ENCODE peak calls at places on chromosome 10, in eight cellular contexts. F is breast epithelium, T is HepG2, S is Panc1, N is GM12878, H is HCT116, J is transverse colon, K is H1. Q is an unnamed sample. For H3K4me1, the result is how much of the 10 kb centered on the place peaks cover.

GRCh38 chr10:70403483-70404035 is 386 bp upstream of the EIF4EBP2 start:
- DNase-seq in K (no peak), S (no peak), T (no peak), H (no peak), N (no peak), J (no peak), F (no peak), Q (no peak)

GRCh38 chr10:125149278-125150047 is 10.9 kb downstream of the CTBP2 start:
- DNase-seq in T (no peak), F (no peak), N (no peak), H (peak), J (peak), K (no peak), S (peak), Q (no peak)

GRCh38 chr10:114768394-114768786 is 53.2 kb upstream of the FHIP2A start:
- DNase-seq in F (no peak), K (no peak), N (no peak), T (no peak), J (peak), S (no peak), H (no peak), Q (no peak)

GRCh38 chr10:126179637-126180036 is 208.6 kb downstream of the ADAM12 start:
- DNase-seq in K (no peak), H (no peak), T (no peak), N (no peak), S (no peak), F (no peak), J (no peak), Q (no peak)

GRCh38 chr10:91287276-91287675 is 66.8 kb downstream of the PCGF5 start:
- DNase-seq in T (no peak), F (no peak), H (no peak), N (no peak), K (no peak), S (no peak), J (no peak), Q (no peak)

GRCh38 chr10:82925547-82925946 is 1050.6 kb downstream of the NRG3 start:
- DNase-seq in H (no peak), J (no peak), T (no peak), N (no peak), F (no peak), S (no peak), K (no peak), Q (no peak)

GRCh38 chr10:69460576-69461242 is 9.4 kb downstream of the TSPAN15 start:
- DNase-seq in J (no peak), F (no peak), K (no peak), S (no peak), H (no peak), T (no peak), N (no peak), Q (no peak)

GRCh38 chr10:72980348-72980747 is 25.7 kb upstream of the PLA2G12B start:
- DNase-seq in K (no peak), F (no peak), J (no peak), H (no peak), S (no peak), N (no peak), T (no peak), Q (no peak)

GRCh38 chr10:93222211-93222754 is 148.6 kb downstream of the CYP26A1 start:
- DNase-seq in H (no peak), K (no peak), F (no peak), T (no peak), J (no peak), S (no peak), N (no peak), Q (no peak)

GRCh38 chr10:100750291-100751210 is 5.2 kb downstream of the PAX2 start:
- DNase-seq in J (no peak), N (no peak), H (no peak), T (no peak), F (no peak), S (no peak), K (no peak), Q (no peak)

GRCh38 chr10:16545126-16545736 is 23.6 kb upstream of the C1QL3 start:
- DNase-seq in K (no peak), J (no peak), F (no peak), N (no peak), S (peak), T (peak), H (peak), Q (no peak)

GRCh38 chr10:34392641-34393170 is 422.4 kb downstream of the PARD3 start:
- DNase-seq in N (no peak), H (no peak), K (no peak), F (no peak), J (no peak), S (no peak), T (no peak), Q (no peak)

GRCh38 chr10:28632597-28632940 is 44.8 kb upstream of the BAMBI start:
- DNase-seq in J (no peak), N (no peak), H (no peak), T (no peak), K (no peak), S (no peak), F (no peak), Q (no peak)

GRCh38 chr10:63213489-63213888 is 80.4 kb downstream of the NRBF2 start:
- DNase-seq in K (no peak), S (no peak), N (no peak), H (no peak), F (no peak), J (no peak), T (no peak), Q (no peak)

GRCh38 chr10:30917790-30918189 is 113.9 kb downstream of the ZNF438 start:
- DNase-seq in N (no peak), T (no peak), K (no peak), F (no peak), J (no peak), S (no peak), H (no peak), Q (no peak)

GRCh38 chr10:79266092-79266491 is 81.2 kb upstream of the PPIF start:
- DNase-seq in T (no peak), F (no peak), H (no peak), J (no peak), K (no peak), N (no peak), S (no peak), Q (no peak)

GRCh38 chr10:605632-606325 is 83.7 kb downstream of the DIP2C start:
- DNase-seq in N (no peak), K (no peak), J (no peak), S (no peak), H (no peak), F (no peak), T (no peak), Q (no peak)

DNA sequence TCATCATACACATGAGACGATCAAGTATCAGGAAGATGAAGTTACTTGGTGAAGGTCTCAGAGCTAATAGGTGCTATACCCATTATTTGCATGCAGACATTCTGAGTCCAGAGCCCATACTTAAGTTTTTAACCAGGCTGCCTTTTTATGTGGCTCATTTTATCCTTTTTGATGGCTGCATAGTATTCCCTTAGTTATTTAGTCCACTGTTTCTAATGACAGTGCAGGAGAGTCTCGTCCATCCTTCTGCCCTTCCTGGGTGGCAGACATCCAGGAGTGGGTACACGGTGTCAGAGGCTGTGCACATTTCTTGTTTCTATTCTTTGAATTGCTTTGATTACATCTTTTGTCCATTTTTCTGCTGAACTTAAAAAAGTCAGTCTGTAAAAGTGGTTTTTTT is 11.8 kb downstream of the PPP2R2D start:
- DNase-seq in H (no peak), K (no peak), T (no peak), S (no peak), J (no peak), F (no peak), N (no peak), Q (no peak)
- H3K4me1 ChIP-seq in H (under half), K (under half), T (under half), S (under half), J (under half), F (under half), N (under half), Q (under half)

GRCh38 chr10:35564276-35564982 is 40.7 kb upstream of the GJD4 start:
- DNase-seq in T (no peak), S (no peak), H (no peak), F (no peak), N (no peak), K (no peak), J (peak), Q (no peak)

GRCh38 chr10:35565602-35566061 is 39.5 kb upstream of the GJD4 start:
- DNase-seq in F (no peak), S (no peak), J (no peak), K (no peak), H (no peak), T (no peak), N (no peak), Q (no peak)

GRCh38 chr10:35562427-35562826 is 42.7 kb upstream of the GJD4 start:
- DNase-seq in K (no peak), F (no peak), N (no peak), J (no peak), H (no peak), S (no peak), T (no peak), Q (no peak)

GRCh38 chr10:35561670-35562069 is 43.5 kb upstream of the GJD4 start:
- DNase-seq in T (no peak), N (no peak), H (no peak), S (no peak), K (no peak), F (no peak), J (no peak), Q (no peak)

DNA sequence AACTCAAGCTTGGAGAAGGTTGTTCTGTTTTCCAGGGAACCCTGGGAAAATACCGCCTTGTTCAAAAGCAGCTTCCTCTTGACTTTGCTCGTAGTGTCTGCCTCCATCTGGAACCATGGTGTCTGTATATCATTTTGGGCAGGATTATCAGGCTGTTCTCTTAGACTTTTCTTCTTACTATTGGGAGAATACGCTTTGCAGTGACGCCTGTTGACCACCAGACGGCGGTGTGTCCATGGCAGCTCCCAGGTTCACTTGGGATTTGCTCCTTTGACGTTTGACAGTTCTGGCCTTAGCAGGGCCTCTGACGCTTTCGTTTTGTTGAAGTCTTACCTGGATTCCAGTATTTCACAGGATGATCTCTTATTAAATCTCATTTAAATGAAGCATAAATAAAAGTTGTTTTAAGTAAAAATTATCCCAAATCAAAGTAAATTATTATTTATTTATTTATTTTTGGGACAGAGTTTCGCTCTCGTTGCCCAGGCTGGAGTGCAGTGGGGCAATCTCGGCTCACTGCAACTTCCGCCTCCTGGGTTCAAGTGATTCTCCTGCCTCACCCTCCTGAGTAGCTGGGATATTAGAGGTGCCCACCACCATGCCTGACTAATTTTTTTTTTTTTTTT is 41.8 kb upstream of the GJD4 start:
- DNase-seq in S (peak), F (no peak), J (peak), H (peak), N (peak), K (peak), T (peak), Q (peak)
- TF ChIP-seq POLR2AphosphoS5 in S (no peak), F (no peak), J (no peak), H (no peak), N (no peak), K (no peak), T (no peak), Q (no peak)

DNA sequence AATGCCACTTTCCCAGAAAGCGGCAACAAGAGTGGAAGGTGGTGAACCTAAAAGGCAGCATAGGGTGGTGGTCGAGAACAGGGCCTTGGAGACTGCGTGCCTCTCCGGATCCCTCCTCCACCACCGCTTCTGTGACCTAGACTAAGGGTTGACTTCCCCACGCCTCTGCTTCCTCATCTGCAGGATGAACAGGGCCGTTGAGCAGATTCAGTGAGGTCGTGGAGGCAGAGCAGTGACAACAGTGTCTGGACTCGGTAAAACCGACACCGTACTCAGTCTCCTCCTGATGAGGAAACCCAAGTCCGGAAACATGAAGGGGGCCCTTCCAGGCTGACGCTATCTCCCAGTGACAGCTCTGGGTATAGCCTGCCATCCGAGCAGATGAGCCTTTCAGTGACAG is 162.6 kb downstream of the CELF2 start:
- DNase-seq in F (no peak), N (no peak), J (peak), S (no peak), H (no peak), T (no peak), K (no peak), Q (no peak)
- H3K4me3 ChIP-seq in F (no peak), N (peak), J (no peak), S (no peak), H (no peak), T (no peak), K (no peak), Q (no peak)

GRCh38 chr10:110420401-110421193 is 77.1 kb upstream of the DUSP5 start:
- DNase-seq in J (no peak), F (peak), S (no peak), K (no peak), H (no peak), N (no peak), T (no peak), Q (no peak)
- H3K4me1 ChIP-seq in J (under half), F (under half), S (under half), K (under half), H (half or more), N (half or more), T (under half), Q (under half)

GRCh38 chr10:129792864-129793263 is 171.2 kb downstream of the EBF3 start:
- DNase-seq in N (no peak), S (no peak), H (no peak), F (no peak), T (no peak), J (no peak), K (no peak), Q (no peak)

GRCh38 chr10:129793479-129793878 is 170.6 kb downstream of the EBF3 start:
- DNase-seq in H (no peak), J (no peak), N (no peak), S (no peak), K (no peak), F (no peak), T (peak), Q (no peak)

GRCh38 chr10:129796611-129797420 is 167.3 kb downstream of the EBF3 start:
- DNase-seq in S (no peak), F (no peak), N (no peak), T (no peak), J (no peak), H (no peak), K (no peak), Q (no peak)

GRCh38 chr10:129790710-129791446 is 173.2 kb downstream of the EBF3 start:
- DNase-seq in K (no peak), N (no peak), T (no peak), H (no peak), J (no peak), S (no peak), F (no peak), Q (no peak)

GRCh38 chr10:129794056-129794455 is 170.0 kb downstream of the EBF3 start:
- DNase-seq in F (no peak), J (no peak), N (no peak), K (no peak), S (no peak), T (no peak), H (no peak), Q (no peak)
- TF ChIP-seq POLR2AphosphoS5 in F (no peak), J (no peak), N (no peak), K (no peak), S (no peak), T (no peak), H (no peak), Q (no peak)

DNA sequence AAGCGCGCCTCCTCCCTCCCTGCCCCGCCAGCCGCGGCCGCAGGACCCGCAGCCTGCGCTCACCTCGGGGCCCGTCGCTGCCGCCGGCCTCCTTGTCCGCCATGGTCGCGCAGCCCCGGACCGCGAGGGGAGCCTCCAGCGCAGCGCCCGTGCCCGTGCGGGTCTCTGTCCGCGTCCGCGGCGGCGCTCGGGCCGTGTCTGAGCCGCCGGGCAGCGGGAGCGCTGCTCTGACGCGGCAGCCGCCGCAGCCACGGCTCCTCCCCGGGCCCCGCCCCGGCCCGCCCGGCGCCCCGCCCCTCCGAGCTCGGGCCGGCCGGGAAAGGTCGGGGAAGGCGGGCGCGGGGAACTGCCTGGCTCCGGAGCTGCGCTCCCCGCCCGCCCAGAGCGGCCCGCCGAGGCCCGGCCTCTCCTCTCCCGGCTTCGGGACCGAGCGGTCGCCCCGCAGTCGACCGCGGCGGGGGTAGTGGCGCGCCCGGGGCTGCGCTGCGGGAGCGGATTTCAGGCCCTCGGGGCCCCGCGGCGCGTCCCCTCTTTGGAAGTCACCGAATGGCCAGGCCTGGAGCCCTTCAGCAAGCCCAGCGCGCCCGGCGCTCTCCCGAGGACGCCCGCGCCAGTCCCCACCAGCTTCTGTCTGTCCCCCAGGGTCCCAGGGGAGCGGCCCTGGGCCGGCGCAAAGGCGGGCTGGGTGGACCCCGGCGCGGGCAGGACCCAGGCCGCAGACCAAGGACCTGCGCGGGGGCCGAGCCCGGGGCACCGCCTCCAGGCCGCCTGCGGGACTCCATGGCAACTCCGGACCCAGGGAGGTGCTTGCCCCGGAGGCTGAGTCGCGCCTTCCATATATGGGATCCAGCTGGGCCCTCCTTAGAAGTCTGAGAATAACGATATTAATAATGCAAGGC is at the start of gene HSPA12A:
- DNase-seq in S (no peak), H (peak), F (peak), J (peak), T (no peak), K (no peak), N (no peak), Q (peak)
- H3K4me3 ChIP-seq in S (peak), H (peak), F (peak), J (peak), T (peak), K (peak), N (peak), Q (peak)

GRCh38 chr10:3469639-3470020 is 297.0 kb upstream of the PITRM1 start:
- DNase-seq in J (no peak), N (no peak), H (no peak), S (no peak), T (no peak), K (no peak), F (no peak), Q (no peak)

GRCh38 chr10:3468919-3469638 is 296.5 kb upstream of the PITRM1 start:
- DNase-seq in N (no peak), S (no peak), K (no peak), T (no peak), H (peak), J (peak), F (no peak), Q (peak)

GRCh38 chr10:3464760-3465405 is 292.3 kb upstream of the PITRM1 start:
- DNase-seq in F (no peak), J (peak), N (no peak), K (no peak), T (no peak), H (no peak), S (no peak), Q (no peak)

GRCh38 chr10:3467052-3467906 is 294.7 kb upstream of the PITRM1 start:
- DNase-seq in J (peak), T (no peak), S (peak), N (no peak), F (peak), K (peak), H (peak), Q (peak)

GRCh38 chr10:3465406-3465891 is 292.9 kb upstream of the PITRM1 start:
- DNase-seq in K (no peak), N (no peak), J (peak), T (no peak), F (no peak), H (no peak), S (no peak), Q (peak)
- H3K4me1 ChIP-seq in K (under half), N (under half), J (under half), T (under half), F (under half), H (under half), S (under half), Q (under half)